ENCODE peak calls at places on chromosome 15, in eight cellular contexts. X is nephron progenitor cell, S is kidney epithelial cell, F is kidney, A is RWPE1, M is upper lobe of right lung, I is cardiac fibroblast, Y is colonic mucosa. B is an unnamed sample.

GRCh38 chr15:29711531-29711930 is 110.7 kb downstream of the TJP1 start:
- DNase-seq in M (no peak), F (no peak), A (no peak), S (no peak), X (no peak), I (no peak), Y (no peak), B (no peak)

GRCh38 chr15:90099868-90100854 is 2.1 kb downstream of the IDH2 start:
- DNase-seq in A (peak), F (no peak), M (no peak), Y (peak), X (no peak), S (no peak), I (peak), B (no peak)

GRCh38 chr15:31326729-31327673 is at the start of gene KLF13:
- DNase-seq in S (no peak), X (peak), F (peak), A (peak), Y (peak), I (peak), M (peak), B (no peak)

GRCh38 chr15:76337047-76337738 is 620 bp downstream of the ISL2 start:
- DNase-seq in X (peak), Y (no peak), I (peak), S (no peak), M (no peak), F (no peak), A (peak), B (no peak)

GRCh38 chr15:95180530-95180929 is 949.2 kb downstream of the MCTP2 start:
- DNase-seq in F (no peak), M (no peak), A (no peak), X (no peak), S (no peak), Y (no peak), I (no peak), B (no peak)

GRCh38 chr15:62991698-62992097 is 50.8 kb upstream of the TPM1 start:
- DNase-seq in X (no peak), Y (no peak), S (no peak), M (no peak), F (no peak), A (no peak), I (no peak), B (no peak)

GRCh38 chr15:85988741-85989140 is 90.9 kb upstream of the AGBL1 start:
- DNase-seq in A (no peak), F (no peak), Y (no peak), X (no peak), M (no peak), I (no peak), S (no peak), B (no peak)

GRCh38 chr15:67892559-67893377 is 52.9 kb upstream of the RNU6-1 start:
- DNase-seq in A (no peak), I (no peak), S (no peak), M (no peak), X (no peak), Y (no peak), F (peak), B (no peak)

GRCh38 chr15:89132611-89133242 is 44.5 kb downstream of the ABHD2 start:
- DNase-seq in X (no peak), Y (no peak), F (no peak), A (no peak), S (no peak), I (no peak), M (no peak), B (no peak)

GRCh38 chr15:52803543-52804306 is 13.6 kb upstream of the ONECUT1 start:
- DNase-seq in Y (no peak), S (no peak), M (no peak), I (no peak), F (no peak), X (peak), A (no peak), B (no peak)

GRCh38 chr15:43105077-43105769 is 615 bp downstream of the UBR1 start:
- DNase-seq in S (no peak), Y (peak), M (no peak), A (peak), F (no peak), X (no peak), I (no peak), B (no peak)

GRCh38 chr15:92997821-92998220 is 91.2 kb downstream of the RGMA start:
- DNase-seq in I (no peak), Y (no peak), X (no peak), F (no peak), M (no peak), A (no peak), S (no peak), B (no peak)

GRCh38 chr15:48794697-48795134 is 16.2 kb downstream of the CEP152 start:
- DNase-seq in F (no peak), I (peak), M (no peak), S (no peak), Y (no peak), A (no peak), X (no peak), B (no peak)

GRCh38 chr15:41981373-41982132 is 9.2 kb upstream of the EHD4 start:
- DNase-seq in M (no peak), S (no peak), Y (no peak), F (no peak), I (no peak), X (no peak), A (no peak), B (no peak)

GRCh38 chr15:90780916-90781315 is 63.8 kb downstream of the BLM start:
- DNase-seq in I (no peak), Y (no peak), A (no peak), F (no peak), X (no peak), M (no peak), S (no peak), B (no peak)

DNA sequence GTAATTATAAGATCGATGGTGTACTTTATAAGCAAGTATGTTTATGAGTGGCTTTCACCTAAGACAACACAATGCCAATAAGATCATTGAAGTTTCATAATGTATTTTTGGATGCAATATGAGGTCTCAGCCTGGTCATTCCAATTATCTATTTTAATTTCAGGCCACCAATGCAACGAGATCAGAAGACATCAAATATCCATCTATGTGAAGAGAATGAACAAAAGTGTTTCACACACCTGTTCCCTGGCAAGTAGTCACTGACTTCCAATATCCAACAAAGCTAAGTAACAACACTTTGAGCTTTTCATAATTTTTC is 53.6 kb upstream of the TMCO5A start:
- DNase-seq in Y (no peak), F (no peak), S (no peak), X (no peak), I (no peak), M (no peak), A (no peak), B (no peak)
- TF ChIP-seq CTCF in Y (no peak), F (no peak), S (no peak), X (no peak), I (no peak), M (no peak), A (peak), B (no peak)

DNA sequence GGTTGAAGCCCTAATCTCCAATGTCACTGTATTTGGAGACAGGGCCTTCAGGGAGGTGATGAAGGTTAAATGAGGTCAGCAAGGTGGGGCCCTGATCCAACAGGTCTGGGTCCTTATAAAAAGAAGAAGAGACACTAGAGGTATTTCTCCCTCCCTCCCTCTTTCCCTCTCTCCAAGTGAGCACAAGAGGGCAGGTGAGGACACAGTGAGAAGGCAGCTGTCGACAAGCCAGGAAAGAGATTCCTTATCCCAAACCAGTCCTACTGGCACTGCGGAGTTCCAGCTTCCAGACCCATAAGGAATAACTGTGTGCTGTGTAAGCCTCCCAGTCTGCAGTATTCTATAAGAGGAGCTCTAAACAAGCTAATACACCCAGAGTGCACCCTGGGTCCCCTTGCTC is 134.7 kb downstream of the ADAMTS17 start:
- DNase-seq in S (no peak), X (no peak), I (no peak), Y (no peak), M (no peak), A (no peak), F (no peak), B (no peak)
- TF ChIP-seq CTCF in S (no peak), X (no peak), I (no peak), Y (no peak), M (no peak), A (no peak), F (no peak), B (no peak)

DNA sequence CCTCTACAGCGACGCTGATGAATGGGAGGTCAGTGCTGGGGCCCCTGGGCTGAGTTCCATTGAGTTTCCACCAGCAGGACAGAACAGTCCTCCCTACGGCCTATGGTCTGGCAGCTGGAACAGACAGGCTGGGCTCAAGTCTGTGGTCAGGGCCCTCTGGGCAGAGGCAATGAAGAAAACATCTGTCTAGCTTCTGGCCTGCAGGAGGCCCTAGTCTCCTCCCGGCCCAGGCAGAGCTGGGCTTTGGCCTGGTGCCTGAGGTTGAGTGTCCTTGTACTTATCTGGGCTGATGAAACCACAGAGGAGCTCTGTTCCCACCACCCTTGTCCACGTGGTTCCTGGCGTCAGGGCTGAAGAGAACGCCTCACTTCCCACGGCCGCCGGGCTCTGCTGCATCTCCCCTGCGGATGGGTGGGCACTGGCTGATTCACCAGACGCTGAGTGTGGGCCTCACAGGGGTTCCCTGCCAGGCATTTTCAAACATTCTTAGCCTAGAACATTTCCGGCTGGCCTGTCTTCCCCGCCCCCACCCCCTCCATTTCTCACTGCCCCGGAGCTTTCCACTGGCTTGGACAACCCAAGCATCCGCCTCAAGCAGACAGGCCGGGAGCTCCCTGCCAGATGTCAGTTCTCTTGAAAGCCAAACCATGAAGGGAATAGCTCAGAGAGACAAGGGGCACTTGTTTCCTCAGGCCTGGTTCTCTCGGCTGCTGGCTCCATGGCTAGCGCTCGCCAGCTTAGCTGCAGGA is 20.3 kb downstream of the PPCDC start:
- DNase-seq in F (peak), A (no peak), Y (peak), X (no peak), M (peak), I (peak), S (peak), B (no peak)
- TF ChIP-seq CTCF in F (no peak), A (no peak), Y (no peak), X (no peak), M (peak), I (peak), S (peak), B (no peak)

DNA sequence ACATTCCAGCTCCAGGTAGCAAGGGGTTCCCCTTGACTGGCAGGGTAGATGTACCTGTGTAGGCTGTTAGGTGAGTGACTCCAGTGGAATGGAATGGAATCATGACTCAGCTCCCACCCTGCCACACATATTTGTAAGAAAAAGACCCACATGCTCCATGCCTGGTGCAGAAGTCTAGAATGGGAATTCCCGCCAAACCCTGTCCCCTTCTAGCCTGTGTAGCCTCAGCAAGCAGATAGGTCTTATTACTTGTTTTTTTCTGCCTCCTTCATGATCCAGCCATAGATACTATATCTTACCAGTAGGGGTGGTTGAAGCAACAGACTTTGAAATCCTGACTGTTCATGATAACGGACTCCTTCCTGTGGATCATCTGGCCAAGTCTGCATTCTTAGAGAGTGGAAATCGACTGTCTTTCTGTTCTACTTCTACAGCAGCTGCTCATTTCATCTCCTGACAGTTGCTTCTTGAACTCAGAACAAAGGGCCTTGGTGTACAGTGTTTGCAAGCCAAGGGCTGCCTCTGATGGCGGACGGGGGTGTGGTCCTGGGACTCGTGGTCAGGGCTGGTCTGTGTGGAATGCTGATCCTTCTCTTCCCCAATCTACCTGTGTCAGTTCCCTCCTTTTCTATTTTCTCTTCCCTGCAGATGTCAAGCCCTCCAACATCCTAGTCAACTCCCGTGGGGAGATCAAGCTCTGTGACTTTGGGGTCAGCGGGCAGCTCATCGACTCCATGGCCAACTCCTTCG is 16.3 kb downstream of the SNAPC5 start:
- DNase-seq in X (no peak), M (no peak), S (peak), A (peak), I (no peak), Y (no peak), F (no peak), B (no peak)
- TF ChIP-seq CTCF in X (no peak), M (no peak), S (no peak), A (no peak), I (no peak), Y (no peak), F (no peak), B (no peak)

DNA sequence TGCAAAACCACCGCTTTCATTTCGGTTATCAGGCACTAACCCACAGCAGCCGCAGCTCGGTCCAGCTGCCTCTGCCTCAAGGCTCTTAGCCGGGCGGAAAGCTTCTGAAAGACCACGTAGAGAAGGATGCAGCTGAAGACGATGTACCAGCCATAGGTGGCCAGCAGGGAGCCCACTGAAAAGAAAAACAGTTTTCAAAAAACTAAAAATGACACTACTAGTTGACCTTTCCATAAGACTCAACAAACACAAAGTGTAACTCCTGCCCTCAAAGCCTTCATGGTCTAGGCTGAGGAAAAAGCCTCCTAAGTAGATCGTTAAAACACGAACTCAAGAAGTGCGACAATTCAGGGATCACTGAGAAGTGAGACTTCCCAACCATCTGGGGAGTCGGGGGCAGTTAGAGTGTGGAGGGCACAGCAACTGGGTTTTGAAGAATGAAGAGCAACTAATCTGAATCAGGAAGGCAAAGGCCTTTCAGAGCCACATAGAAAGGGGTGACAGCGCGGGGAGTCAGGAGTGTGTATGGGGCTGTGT is 716 bp downstream of the SELENOS start:
- DNase-seq in F (no peak), A (no peak), X (no peak), M (no peak), S (no peak), I (peak), Y (no peak), B (no peak)
- TF ChIP-seq CTCF in F (no peak), A (no peak), X (peak), M (peak), S (peak), I (peak), Y (no peak), B (no peak)

DNA sequence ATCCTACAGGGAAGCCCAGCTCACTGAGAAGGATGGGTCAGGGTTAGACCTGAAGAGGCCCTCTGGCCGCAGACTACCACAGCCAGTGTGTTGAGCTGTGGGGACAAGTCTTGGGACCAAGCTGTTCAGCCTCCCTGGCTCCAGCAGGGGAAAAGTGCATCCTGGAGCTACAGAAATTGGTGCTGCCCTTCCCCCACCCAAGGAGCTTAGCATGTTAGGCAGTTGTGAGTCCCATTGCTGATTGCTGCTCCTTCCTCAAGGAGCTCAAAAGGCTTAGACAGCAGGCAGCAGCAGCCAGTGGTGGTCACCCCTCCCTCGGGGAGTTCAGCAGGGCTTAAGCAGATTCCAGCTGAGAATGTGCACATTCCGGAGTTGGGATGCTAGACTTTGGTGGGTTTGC is 165.6 kb downstream of the ATP8B4 start:
- DNase-seq in A (no peak), M (no peak), F (no peak), X (no peak), I (no peak), Y (no peak), S (no peak), B (no peak)
- TF ChIP-seq CTCF in A (no peak), M (no peak), F (no peak), X (no peak), I (no peak), Y (no peak), S (no peak), B (no peak)